ENCODE peak calls at places on chromosomes 11 and 22, in eight cellular contexts. W is tibial nerve, O is esophagus squamous epithelium, Q is GM12878, Z is vagina, K is A549, E is HCT116, T is Peyer's patch. L is an unnamed sample.

GRCh38 chr11:27471588-27472397 is 797 bp downstream of the LGR4 start:
- DNase-seq in W (peak), O (no peak), Q (no peak), Z (no peak), K (no peak), E (no peak), T (peak), L (peak)

GRCh38 chr11:2290351-2290841 is 11.3 kb downstream of the C11orf21 start:
- DNase-seq in W (no peak), O (no peak), Q (no peak), Z (no peak), K (no peak), E (no peak), T (no peak), L (peak)

GRCh38 chr11:2652362-2652761 is 47.4 kb downstream of the KCNQ1OT1 start:
- DNase-seq in W (no peak), O (no peak), Q (no peak), Z (no peak), K (no peak), E (no peak), T (no peak), L (no peak)

GRCh38 chr11:29343465-29344333 is 673.1 kb downstream of the KCNA4 start:
- DNase-seq in W (peak), O (peak), Q (no peak), Z (no peak), K (peak), E (peak), T (peak), L (no peak)

GRCh38 chr11:70367071-70367470 is 31.3 kb upstream of the CTTN start:
- DNase-seq in W (no peak), O (no peak), Q (no peak), Z (no peak), K (no peak), E (no peak), T (no peak), L (no peak)

GRCh38 chr11:97389270-97389669 is 999.5 kb downstream of the JRKL start:
- DNase-seq in W (no peak), O (no peak), Q (no peak), Z (no peak), K (no peak), E (no peak), T (no peak), L (no peak)

GRCh38 chr22:46011627-46012181 is 34.7 kb upstream of the WNT7B start:
- DNase-seq in W (no peak), O (no peak), Q (no peak), Z (no peak), K (no peak), E (no peak), T (no peak), L (no peak)

GRCh38 chr22:50490531-50491308 is 4.1 kb downstream of the MIOX start:
- DNase-seq in W (no peak), O (no peak), Q (no peak), Z (no peak), K (no peak), E (no peak), T (no peak), L (no peak)

GRCh38 chr11:75461136-75461535 is 28.1 kb upstream of the KLHL35 start:
- DNase-seq in W (no peak), O (no peak), Q (no peak), Z (no peak), K (no peak), E (no peak), T (no peak), L (no peak)

GRCh38 chr11:62715150-62716130 is 8.0 kb downstream of the GNG3 start:
- DNase-seq in W (no peak), O (no peak), Q (no peak), Z (no peak), K (no peak), E (no peak), T (no peak), L (no peak)

GRCh38 chr11:11268119-11268518 is 84.9 kb downstream of the CSNK2A3 start:
- DNase-seq in W (no peak), O (no peak), Q (no peak), Z (no peak), K (no peak), E (no peak), T (no peak), L (no peak)

GRCh38 chr22:47801541-47802245 is 1039.2 kb downstream of the TBC1D22A start:
- DNase-seq in W (no peak), O (no peak), Q (no peak), Z (peak), K (no peak), E (no peak), T (peak), L (no peak)

GRCh38 chr11:76159303-76159937 is 46.9 kb downstream of the WNT11 start:
- DNase-seq in W (no peak), O (no peak), Q (no peak), Z (no peak), K (no peak), E (no peak), T (no peak), L (no peak)

GRCh38 chr11:120205596-120206161 is 5.2 kb upstream of the OAF start:
- DNase-seq in W (no peak), O (no peak), Q (no peak), Z (no peak), K (no peak), E (no peak), T (no peak), L (no peak)

GRCh38 chr11:99614353-99614752 is 593.6 kb downstream of the CNTN5 start:
- DNase-seq in W (no peak), O (no peak), Q (no peak), Z (no peak), K (no peak), E (no peak), T (no peak), L (no peak)

GRCh38 chr22:30781271-30781875 is 86.7 kb downstream of the OSBP2 start:
- DNase-seq in W (no peak), O (no peak), Q (no peak), Z (no peak), K (no peak), E (no peak), T (no peak), L (no peak)

GRCh38 chr11:2300936-2301630 is 635 bp downstream of the C11orf21 start:
- DNase-seq in W (peak), O (no peak), Q (no peak), Z (peak), K (no peak), E (no peak), T (peak), L (peak)

GRCh38 chr11:25927391-25927790 is 404.5 kb upstream of the ANO3 start:
- DNase-seq in W (no peak), O (no peak), Q (no peak), Z (no peak), K (no peak), E (no peak), T (no peak), L (no peak)

GRCh38 chr11:57615308-57615707 is 17.8 kb downstream of the SERPING1 start:
- DNase-seq in W (no peak), O (no peak), Q (no peak), Z (no peak), K (no peak), E (no peak), T (no peak), L (no peak)

GRCh38 chr11:59551651-59552521 is 40.5 kb downstream of the OR4D9 start:
- DNase-seq in W (peak), O (no peak), Q (no peak), Z (no peak), K (no peak), E (peak), T (no peak), L (peak)

GRCh38 chr11:35218956-35219355 is 80.0 kb downstream of the CD44 start:
- DNase-seq in W (no peak), O (no peak), Q (no peak), Z (no peak), K (no peak), E (no peak), T (no peak), L (no peak)

GRCh38 chr22:35629406-35630234 is 12.5 kb upstream of the MB start:
- DNase-seq in W (peak), O (no peak), Q (peak), Z (no peak), K (peak), E (peak), T (peak), L (peak)
- TF ChIP-seq POLR2A in W (no peak), O (no peak), Q (no peak), Z (no peak), K (no peak), E (no peak), T (no peak), L (no peak)

GRCh38 chr22:31943206-31943975 is 944 bp upstream of the YWHAH start:
- DNase-seq in W (no peak), O (no peak), Q (no peak), Z (no peak), K (no peak), E (no peak), T (no peak), L (no peak)
- TF ChIP-seq POLR2A in W (no peak), O (no peak), Q (no peak), Z (no peak), K (no peak), E (peak), T (no peak), L (no peak)

GRCh38 chr22:22403771-22404170 is 104.8 kb downstream of the ZNF280B start:
- DNase-seq in W (no peak), O (no peak), Q (no peak), Z (peak), K (no peak), E (no peak), T (no peak), L (peak)
- TF ChIP-seq POLR2A in W (no peak), O (no peak), Q (no peak), Z (no peak), K (no peak), E (no peak), T (no peak), L (no peak)

GRCh38 chr11:72824020-72824419 is 9.8 kb downstream of the ATG16L2 start:
- DNase-seq in W (no peak), O (no peak), Q (no peak), Z (no peak), K (no peak), E (no peak), T (peak), L (no peak)
- TF ChIP-seq POLR2A in W (no peak), O (no peak), Q (peak), Z (no peak), K (no peak), E (no peak), T (no peak), L (no peak)

DNA sequence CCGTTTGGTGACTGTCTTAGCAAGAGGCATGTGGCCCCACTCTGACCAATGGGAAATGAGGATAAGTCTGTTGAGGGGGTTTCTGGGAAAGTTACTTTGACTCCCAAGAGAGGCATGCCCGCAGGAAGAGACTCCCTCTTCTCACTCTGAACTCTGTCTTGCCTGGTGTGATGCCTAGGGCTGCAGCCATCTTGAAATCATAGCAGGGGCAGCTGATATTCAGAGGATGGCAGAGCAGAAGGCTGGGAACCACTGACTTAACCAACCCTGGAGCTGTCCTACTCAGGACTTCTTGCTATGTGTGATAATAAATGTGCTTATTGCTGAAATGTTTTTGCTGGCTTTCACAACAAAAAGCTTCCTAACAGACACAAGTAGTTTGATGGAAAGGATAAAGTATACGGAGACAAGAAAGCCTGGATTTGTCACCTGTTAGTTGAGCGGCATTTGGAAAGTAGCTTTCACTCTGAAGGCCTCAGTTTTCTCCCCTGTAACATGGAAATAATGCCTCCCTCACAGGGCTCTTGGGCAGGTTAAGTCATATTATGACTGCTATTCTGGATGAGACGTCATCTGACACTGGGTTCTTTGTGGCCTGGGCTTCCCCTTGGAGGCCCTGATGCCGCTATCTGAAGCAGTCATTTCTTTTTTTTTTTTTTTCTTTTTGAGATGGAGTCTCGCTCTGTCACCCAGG is 128.5 kb downstream of the CEP164 start:
- DNase-seq in W (no peak), O (no peak), Q (peak), Z (no peak), K (no peak), E (no peak), T (no peak), L (no peak)
- TF ChIP-seq POLR2A in W (no peak), O (no peak), Q (no peak), Z (no peak), K (no peak), E (no peak), T (no peak), L (no peak)

GRCh38 chr11:114302663-114303062 is 6.5 kb downstream of the NNMT start:
- DNase-seq in W (no peak), O (no peak), Q (no peak), Z (no peak), K (no peak), E (no peak), T (no peak), L (no peak)
- TF ChIP-seq POLR2A in W (no peak), O (no peak), Q (no peak), Z (no peak), K (no peak), E (no peak), T (no peak), L (no peak)

DNA sequence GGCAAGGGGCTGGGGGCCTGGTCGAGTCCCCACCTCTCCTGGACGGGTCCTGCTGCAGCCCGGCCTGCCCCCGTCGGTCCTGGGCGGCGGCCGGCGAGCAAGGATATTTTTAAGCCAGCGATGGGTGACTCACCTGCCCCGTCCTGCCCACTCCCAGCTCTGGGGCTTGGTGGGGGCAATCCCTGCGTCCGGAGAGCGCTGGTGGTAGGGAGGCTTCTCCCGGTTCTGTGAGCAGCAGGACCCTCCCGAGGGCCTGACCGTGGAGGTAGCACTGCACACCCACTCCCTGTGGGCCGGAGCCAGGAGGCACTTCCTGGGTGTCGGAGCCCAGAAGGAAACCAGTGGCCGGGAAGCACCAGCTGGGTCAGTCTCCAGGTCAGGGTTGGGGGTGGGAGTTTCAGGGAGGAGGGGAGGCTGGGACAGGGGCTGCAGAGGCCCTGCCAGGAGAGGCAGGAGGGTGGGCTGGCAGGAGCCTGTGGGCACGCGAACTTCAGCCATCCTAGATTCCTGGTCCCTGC is 467 bp downstream of the EPS8L2 start:
- DNase-seq in W (no peak), O (no peak), Q (no peak), Z (no peak), K (peak), E (no peak), T (no peak), L (no peak)
- TF ChIP-seq POLR2A in W (no peak), O (peak), Q (no peak), Z (no peak), K (no peak), E (no peak), T (no peak), L (no peak)

DNA sequence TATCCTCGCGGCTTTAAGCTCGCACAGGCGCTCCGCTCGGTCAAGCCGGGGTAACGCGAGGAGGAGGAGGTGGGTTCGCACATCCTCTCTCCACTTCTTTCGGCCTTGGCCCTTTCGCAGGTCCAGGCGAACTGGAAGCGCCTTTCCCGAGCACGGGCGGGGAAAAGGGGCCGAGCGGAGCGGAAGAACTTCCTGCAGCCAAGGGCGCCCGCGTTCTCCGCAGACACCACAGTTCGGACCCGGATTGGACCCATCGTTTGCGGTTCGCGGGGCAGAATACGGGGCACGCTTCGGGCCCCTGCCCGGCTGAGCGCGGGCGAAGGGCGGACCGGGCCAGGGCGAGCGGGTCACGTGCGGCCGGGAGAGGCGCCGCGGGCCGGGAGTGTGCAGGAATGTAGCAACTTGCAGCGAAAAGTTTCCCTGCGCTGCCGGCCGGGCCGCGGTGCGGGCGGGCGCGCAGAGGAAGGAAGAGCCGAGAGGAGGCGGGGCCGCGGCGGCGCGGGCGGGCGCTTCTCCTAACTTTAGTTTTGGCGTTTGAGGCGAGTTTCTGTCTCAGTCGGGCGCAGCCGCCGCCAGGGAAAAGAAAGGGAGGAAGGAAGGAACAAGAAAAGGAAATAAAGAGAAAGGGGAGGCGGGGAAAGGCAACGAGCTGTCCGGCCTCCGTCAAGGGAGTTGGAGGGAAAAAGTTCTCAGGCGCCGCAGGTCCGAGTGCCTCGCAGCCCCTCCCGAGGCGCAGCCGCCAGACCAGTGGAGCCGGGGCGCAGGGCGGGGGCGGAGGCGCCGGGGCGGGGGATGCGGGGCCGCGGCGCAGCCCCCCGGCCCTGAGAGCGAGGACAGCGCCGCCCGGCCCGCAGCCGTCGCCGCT is at the start of gene YAP1:
- DNase-seq in W (peak), O (no peak), Q (no peak), Z (no peak), K (peak), E (peak), T (peak), L (peak)
- TF ChIP-seq POLR2A in W (peak), O (peak), Q (no peak), Z (peak), K (peak), E (peak), T (peak), L (no peak)

DNA sequence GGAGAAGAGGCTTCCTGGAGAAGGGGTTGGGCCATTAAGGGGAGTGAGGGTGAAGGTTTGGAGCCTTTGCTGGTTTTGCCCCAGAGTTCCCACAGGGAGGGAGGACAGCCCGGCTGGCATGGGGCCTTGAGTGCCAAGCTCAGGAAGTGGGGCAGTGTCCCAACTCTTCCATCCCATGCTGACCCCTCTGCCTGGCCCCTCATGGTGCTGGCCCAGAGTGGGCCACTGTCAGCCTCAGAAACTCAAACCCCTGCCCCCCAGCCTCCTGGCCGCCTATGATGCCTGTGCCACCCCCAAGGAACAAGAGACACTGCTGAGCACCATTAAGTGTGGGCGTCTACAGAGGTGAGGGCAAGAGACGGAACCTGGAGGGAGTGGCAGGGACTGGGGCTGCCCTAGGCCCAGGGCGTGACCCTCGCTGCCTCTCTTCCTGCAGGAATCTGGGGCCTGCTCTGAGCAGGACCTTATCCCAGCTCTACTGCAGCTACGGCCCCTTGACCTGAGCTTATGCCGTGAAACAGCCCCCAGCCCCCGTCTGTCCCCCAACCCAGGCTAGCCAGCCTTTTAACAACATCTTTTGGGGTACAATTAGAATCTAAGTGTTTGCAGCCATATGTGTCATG is 5.4 kb downstream of the MUS81 start:
- DNase-seq in W (no peak), O (no peak), Q (no peak), Z (no peak), K (no peak), E (no peak), T (no peak), L (no peak)
- TF ChIP-seq POLR2A in W (no peak), O (no peak), Q (peak), Z (no peak), K (no peak), E (no peak), T (no peak), L (no peak)